ENCODE peak calls at places on chromosomes 13 and 19, in six cellular contexts. G is stomach; T is body of pancreas; O is CD8-positive, alpha-beta T cell; W is fibroblast of lung; S is psoas muscle. K is an unnamed sample.
A peak's percentile ranks its signal among the peaks of the same experiment; 100 is the strongest.

GRCh38 chr13:41916173-41916954 is 44.5 kb downstream of the VWA8 start:
- DNase-seq in G (no peak), O (no peak), S (no peak), W (peak; percentile 95), T (no peak), K (no peak)

GRCh38 chr19:38280030-38280921 is 15.9 kb downstream of the SPINT2 start:
- DNase-seq in G (no peak), T (no peak), O (no peak), W (no peak), S (no peak), K (no peak)

GRCh38 chr19:28727133-28727834 is 485.7 kb downstream of the UQCRFS1 start:
- DNase-seq in O (no peak), G (no peak), T (no peak), W (peak; percentile 34), S (no peak), K (no peak)

GRCh38 chr19:47280183-47280797 is 5.6 kb downstream of the INAFM1 start:
- DNase-seq in G (peak; percentile 45), W (no peak), T (no peak), S (no peak), O (peak; percentile 27), K (no peak)

GRCh38 chr13:110640591-110641029 is 25.3 kb downstream of the NAXD start:
- DNase-seq in G (peak; percentile 32), S (no peak), T (no peak), W (peak; percentile 62), O (no peak), K (no peak)

GRCh38 chr19:39941151-39941550 is 6.7 kb upstream of the FCGBP start:
- DNase-seq in W (no peak), T (no peak), S (no peak), O (no peak), G (peak; percentile 13), K (no peak)

GRCh38 chr13:46334423-46334822 is 52.6 kb downstream of the RUBCNL start:
- DNase-seq in O (no peak), G (no peak), T (no peak), S (no peak), W (no peak), K (no peak)

GRCh38 chr19:55115446-55116065 is 1.9 kb downstream of the PPP1R12C start:
- DNase-seq in G (no peak), T (no peak), O (no peak), S (no peak), W (no peak), K (no peak)

GRCh38 chr19:10294368-10294697 is 4.6 kb downstream of the ICAM5 start:
- DNase-seq in O (no peak), G (no peak), W (no peak), T (no peak), S (no peak), K (no peak)

GRCh38 chr19:10113592-10113963 is 2.1 kb downstream of the P2RY11 start:
- DNase-seq in W (no peak), S (no peak), T (no peak), O (no peak), G (no peak), K (no peak)

GRCh38 chr19:19460761-19461265 is 54.5 kb downstream of the TSSK6 start:
- DNase-seq in S (peak; percentile 71), T (peak; percentile 43), W (no peak), O (peak; percentile 25), G (peak; percentile 40), K (no peak)

DNA sequence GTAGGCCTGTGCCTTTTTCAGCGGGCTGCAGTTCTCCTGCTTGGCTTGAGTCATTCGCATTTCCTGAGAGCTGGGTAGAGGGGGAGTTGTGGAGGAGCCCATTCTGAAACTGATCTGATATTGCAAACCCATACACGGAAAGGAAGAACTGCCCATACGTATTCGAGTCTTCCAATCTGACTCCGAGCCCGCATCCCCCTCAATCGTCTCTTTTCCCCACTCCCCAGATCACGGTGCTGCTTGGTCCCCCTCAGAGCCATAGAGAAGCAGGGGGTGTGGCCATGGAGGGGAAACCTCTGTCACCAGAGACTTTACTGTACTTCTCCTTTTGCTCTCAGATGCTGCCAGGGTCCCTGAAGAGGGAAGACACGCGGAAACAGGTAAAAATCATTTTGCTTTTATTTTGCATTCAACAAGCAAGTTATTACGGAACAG is at the start of gene CD22:
- DNase-seq in S (no peak), O (no peak), W (no peak), T (no peak), G (no peak), K (no peak)
- H3K4me1 ChIP-seq in S (no peaks in the 10 kb centered on the region), O (peaks cover 8% of the 10 kb centered on the region), W (no peaks in the 10 kb centered on the region), T (no peaks in the 10 kb centered on the region), G (no peaks in the 10 kb centered on the region), K (no peaks in the 10 kb centered on the region)

DNA sequence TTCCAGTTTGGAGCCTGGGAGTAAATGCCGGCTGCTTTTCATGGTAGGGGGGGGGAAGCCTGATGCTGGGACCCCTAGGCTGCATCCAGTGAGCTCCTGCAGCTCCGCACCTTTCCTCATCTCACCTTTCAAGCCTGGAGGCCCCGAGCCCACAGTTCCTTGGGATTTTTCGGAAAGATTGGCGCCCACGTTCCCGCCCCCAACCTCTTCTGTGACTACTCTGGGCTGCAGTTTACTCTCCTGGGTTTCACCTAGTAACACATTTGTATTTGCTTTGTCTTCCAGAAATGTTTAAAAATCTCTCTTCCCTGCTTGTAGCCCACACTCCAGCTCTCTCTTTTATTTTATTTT is 51.9 kb upstream of the SPATA13 start:
- DNase-seq in S (no peak), W (no peak), O (no peak), G (no peak), T (no peak), K (no peak)
- TF ChIP-seq CTCF in S (no peak), W (no peak), O (no peak), G (no peak), T (no peak), K (no peak)

GRCh38 chr13:33882804-33883203 is 64.9 kb downstream of the RFC3 start:
- DNase-seq in O (no peak), W (no peak), T (no peak), S (no peak), G (no peak), K (no peak)

GRCh38 chr13:33879044-33879596 is 61.2 kb downstream of the RFC3 start:
- DNase-seq in G (no peak), T (no peak), S (no peak), W (no peak), O (no peak), K (no peak)

DNA sequence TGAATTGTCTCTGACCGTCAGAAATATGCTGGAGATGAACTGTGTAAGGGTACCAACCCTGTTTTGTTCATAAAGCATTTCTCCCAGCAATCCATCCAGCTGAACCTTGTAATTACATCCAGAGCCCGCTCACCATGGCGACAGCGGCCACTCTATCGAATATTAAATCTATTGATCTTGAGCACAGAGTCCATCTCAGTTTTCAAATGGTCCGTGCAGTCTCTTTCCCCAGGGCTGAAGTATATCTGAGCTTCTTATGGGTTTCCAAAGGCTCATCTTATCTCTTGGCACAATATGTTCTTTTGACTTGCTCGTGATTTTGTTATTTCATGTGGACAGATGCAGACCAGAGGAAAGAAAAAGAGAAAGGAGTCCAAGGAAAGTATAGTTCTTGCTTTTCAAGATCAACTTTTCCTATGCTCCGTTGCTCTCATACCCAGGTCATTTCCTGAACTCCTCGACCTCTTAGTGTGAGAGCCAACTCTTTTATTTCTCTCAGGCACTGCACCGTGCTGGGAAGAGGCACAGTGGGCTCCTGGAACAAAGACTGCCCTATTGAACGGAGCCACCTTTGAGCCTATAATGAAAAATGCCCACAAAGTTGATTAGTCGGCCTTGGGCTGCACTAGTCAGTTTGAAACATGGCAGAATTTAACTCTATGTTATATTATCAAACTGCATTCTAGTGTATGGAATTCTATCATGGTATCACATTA is 66.7 kb downstream of the RFC3 start:
- DNase-seq in O (no peak), G (no peak), T (no peak), W (no peak), S (no peak), K (no peak)
- H3K4me1 ChIP-seq in O (no peaks in the 10 kb centered on the region), G (no peaks in the 10 kb centered on the region), T (no peaks in the 10 kb centered on the region), W (no peaks in the 10 kb centered on the region), S (no peaks in the 10 kb centered on the region), K (no peaks in the 10 kb centered on the region)

GRCh38 chr19:5070922-5071321 is 102.0 kb downstream of the KDM4B start:
- DNase-seq in S (no peak), G (no peak), W (no peak), T (no peak), O (no peak), K (no peak)

GRCh38 chr19:5070390-5070789 is 101.5 kb downstream of the KDM4B start:
- DNase-seq in S (no peak), O (no peak), G (no peak), T (no peak), W (no peak), K (no peak)

GRCh38 chr19:5073153-5073844 is 104.4 kb downstream of the KDM4B start:
- DNase-seq in W (no peak), S (no peak), O (no peak), T (no peak), G (no peak), K (no peak)

GRCh38 chr19:5071579-5071978 is 102.7 kb downstream of the KDM4B start:
- DNase-seq in O (no peak), T (no peak), G (no peak), S (no peak), W (no peak), K (no peak)

GRCh38 chr19:5072115-5072514 is 103.2 kb downstream of the KDM4B start:
- DNase-seq in S (peak; percentile 57), G (no peak), T (no peak), O (no peak), W (no peak), K (no peak)
- TF ChIP-seq CTCF in S (no peak), G (no peak), T (no peak), O (no peak), W (no peak), K (no peak)

GRCh38 chr19:12785431-12786011 is 5.8 kb upstream of the JUNB start:
- DNase-seq in S (no peak), G (no peak), T (no peak), W (no peak), O (no peak), K (no peak)
- H3K4me1 ChIP-seq in S (peaks cover 35% of the 10 kb centered on the region), G (peaks cover 76% of the 10 kb centered on the region), T (peaks cover 86% of the 10 kb centered on the region), W (peaks cover 40% of the 10 kb centered on the region), O (peaks cover 64% of the 10 kb centered on the region), K (peaks cover 54% of the 10 kb centered on the region)

K was measured in RWPE2.